ENCODE peak calls at places on chromosomes 13 and 19, in seven cellular contexts. M is stimulated activated CD4-positive, alpha-beta T cell treated with anti-CD3 and anti-CD28 coated beads, Interleukin-2, amount 100 ng/mL, for 48 hours; I is IMR-90; V is AG09309; L is astrocyte of the spinal cord; J is DMS79; P is substantia nigra. D is an unnamed sample.

GRCh38 chr19:49142866-49143335 is 12.3 kb downstream of the HRC start:
- DNase-seq in L (peak; percentile 90), P (peak; percentile 86), M (peak; percentile 61), I (peak; percentile 89), V (peak; percentile 56), J (no peak), D (peak; percentile 47)

GRCh38 chr19:16338470-16339360 is 14.1 kb downstream of the KLF2 start:
- DNase-seq in I (peak; percentile 96), V (peak; percentile 69), J (no peak), L (peak; percentile 94), P (no peak), M (peak; percentile 55), D (no peak)

GRCh38 chr13:39044536-39044935 is 6.3 kb downstream of the NHLRC3 start:
- DNase-seq in P (no peak), J (no peak), V (no peak), I (no peak), M (no peak), L (no peak), D (no peak)

GRCh38 chr13:77522444-77522843 is 13.1 kb upstream of the SCEL start:
- DNase-seq in V (no peak), M (no peak), L (no peak), I (no peak), P (no peak), J (no peak), D (no peak)

GRCh38 chr13:20799726-20800416 is 26.1 kb upstream of the EEF1AKMT1 start:
- DNase-seq in I (peak; percentile 32), M (no peak), J (no peak), V (no peak), L (no peak), P (no peak), D (no peak)

GRCh38 chr19:34733266-34733825 is 697 bp upstream of the ZNF181 start:
- DNase-seq in P (no peak), J (peak; percentile 75), M (no peak), I (no peak), L (no peak), V (no peak), D (no peak)

GRCh38 chr19:11949201-11949600 is 15.6 kb upstream of the ZNF763 start:
- DNase-seq in P (no peak), J (no peak), M (no peak), L (no peak), V (no peak), I (peak; percentile 7), D (no peak)

GRCh38 chr19:11736696-11737095 is 2.0 kb downstream of the ZNF823 start:
- DNase-seq in J (no peak), I (peak; percentile 33), M (no peak), L (peak; percentile 8), V (no peak), P (no peak), D (no peak)

GRCh38 chr19:47509973-47510372 is 4.9 kb downstream of the NAPA start:
- DNase-seq in M (no peak), J (no peak), P (peak; percentile 38), L (no peak), V (no peak), I (no peak), D (no peak)

GRCh38 chr19:30857388-30857787 is 485.2 kb downstream of the ZNF536 start:
- DNase-seq in P (no peak), I (no peak), J (no peak), V (no peak), L (no peak), M (no peak), D (no peak)

GRCh38 chr13:46665630-46666482 is 112.9 kb downstream of the LRCH1 start:
- DNase-seq in P (no peak), V (no peak), J (no peak), M (no peak), I (no peak), L (peak; percentile 47), D (no peak)

GRCh38 chr19:10461047-10461949 is 41.0 kb downstream of the PDE4A start:
- DNase-seq in I (peak; percentile 91), P (peak; percentile 90), V (no peak), M (peak; percentile 91), L (peak; percentile 93), J (no peak), D (peak; percentile 79)

GRCh38 chr13:98792784-98793183 is 40.3 kb upstream of the SLC15A1 start:
- DNase-seq in M (no peak), V (no peak), P (no peak), I (no peak), J (no peak), L (no peak), D (no peak)

GRCh38 chr13:99289674-99290337 is 17.4 kb downstream of the GPR183 start:
- DNase-seq in M (no peak), I (no peak), V (no peak), J (no peak), P (no peak), L (no peak), D (no peak)

GRCh38 chr19:56900573-56901097 is 60.1 kb upstream of the PEG3 start:
- DNase-seq in I (no peak), M (no peak), L (no peak), P (no peak), J (no peak), V (no peak), D (no peak)

GRCh38 chr19:15291666-15292065 is 40.7 kb downstream of the BRD4 start:
- DNase-seq in M (no peak), J (no peak), P (no peak), I (peak; percentile 81), V (no peak), L (no peak), D (no peak)

GRCh38 chr19:41234512-41235208 is 15.6 kb downstream of the AXL start:
- DNase-seq in M (no peak), J (no peak), P (no peak), V (no peak), L (no peak), I (no peak), D (no peak)

GRCh38 chr19:35347171-35347929 is at the start of gene FFAR1:
- DNase-seq in M (peak; percentile 55), I (no peak), L (no peak), V (no peak), J (no peak), P (peak; percentile 37), D (no peak)

GRCh38 chr13:93226623-93227279 is at the start of gene GPC6:
- DNase-seq in P (no peak), I (peak; percentile 95), V (peak; percentile 88), J (peak; percentile 97), M (no peak), L (peak; percentile 96), D (no peak)

GRCh38 chr13:50106559-50106958 is 91.3 kb downstream of the KCNRG start:
- DNase-seq in L (no peak), I (no peak), M (no peak), J (no peak), V (no peak), P (no peak), D (no peak)

GRCh38 chr13:92362717-92363116 is 863.9 kb upstream of the GPC6 start:
- DNase-seq in V (no peak), J (no peak), P (no peak), L (peak; percentile 44), I (peak; percentile 7), M (no peak), D (no peak)